ENCODE peak calls at places on chromosomes 6 and 20, in ten cellular contexts. One of them, this sample, is unnamed.

GRCh38 chr6:88538849-88539571 is 372.9 kb upstream of the CNR1 start:
- DNase-seq in AG09319: no peak
- DNase-seq in Calu3: no peak
- DNase-seq in GM04504: no peak
- DNase-seq in NCI-H1436: no peak
- DNase-seq in AG08395: no peak
- DNase-seq in stimulated activated CD4-positive, alpha-beta T cell treated with anti-CD3 and anti-CD28 coated beads, Interleukin-2, amount 100 ng/mL, for 24 hours: no peak
- DNase-seq in hypothalamus: no peak
- DNase-seq in amniotic stem cell: no peak
- DNase-seq in HEK293T: no peak
- DNase-seq in this sample: no peak

GRCh38 chr6:49342410-49342809 is 120.6 kb downstream of the MMUT start:
- DNase-seq in AG09319: no peak
- DNase-seq in Calu3: no peak
- DNase-seq in GM04504: no peak
- DNase-seq in NCI-H1436: peak
- DNase-seq in AG08395: no peak
- DNase-seq in stimulated activated CD4-positive, alpha-beta T cell treated with anti-CD3 and anti-CD28 coated beads, Interleukin-2, amount 100 ng/mL, for 24 hours: no peak
- DNase-seq in hypothalamus: no peak
- DNase-seq in amniotic stem cell: no peak
- DNase-seq in HEK293T: no peak
- DNase-seq in this sample: no peak

GRCh38 chr6:43250992-43251373 is 7.7 kb downstream of the TTBK1 start:
- DNase-seq in AG09319: no peak
- DNase-seq in Calu3: peak
- DNase-seq in GM04504: no peak
- DNase-seq in NCI-H1436: no peak
- DNase-seq in AG08395: no peak
- DNase-seq in stimulated activated CD4-positive, alpha-beta T cell treated with anti-CD3 and anti-CD28 coated beads, Interleukin-2, amount 100 ng/mL, for 24 hours: no peak
- DNase-seq in hypothalamus: no peak
- DNase-seq in amniotic stem cell: no peak
- DNase-seq in HEK293T: no peak
- DNase-seq in this sample: no peak

GRCh38 chr20:42985628-42986027 is 204.1 kb downstream of the PTPRT start:
- DNase-seq in AG09319: no peak
- DNase-seq in Calu3: no peak
- DNase-seq in GM04504: no peak
- DNase-seq in NCI-H1436: no peak
- DNase-seq in AG08395: no peak
- DNase-seq in stimulated activated CD4-positive, alpha-beta T cell treated with anti-CD3 and anti-CD28 coated beads, Interleukin-2, amount 100 ng/mL, for 24 hours: no peak
- DNase-seq in hypothalamus: no peak
- DNase-seq in amniotic stem cell: no peak
- DNase-seq in HEK293T: peak
- DNase-seq in this sample: no peak

GRCh38 chr6:33822575-33823395 is 19.0 kb upstream of the MLN start:
- DNase-seq in AG09319: no peak
- DNase-seq in Calu3: peak
- DNase-seq in GM04504: no peak
- DNase-seq in NCI-H1436: peak
- DNase-seq in AG08395: peak
- DNase-seq in stimulated activated CD4-positive, alpha-beta T cell treated with anti-CD3 and anti-CD28 coated beads, Interleukin-2, amount 100 ng/mL, for 24 hours: no peak
- DNase-seq in hypothalamus: no peak
- DNase-seq in amniotic stem cell: no peak
- DNase-seq in HEK293T: peak
- DNase-seq in this sample: no peak

GRCh38 chr20:57399587-57400261 is 8.5 kb downstream of the RBM38 start:
- DNase-seq in AG09319: no peak
- DNase-seq in Calu3: no peak
- DNase-seq in GM04504: no peak
- DNase-seq in NCI-H1436: no peak
- DNase-seq in AG08395: peak
- DNase-seq in stimulated activated CD4-positive, alpha-beta T cell treated with anti-CD3 and anti-CD28 coated beads, Interleukin-2, amount 100 ng/mL, for 24 hours: peak
- DNase-seq in hypothalamus: no peak
- DNase-seq in amniotic stem cell: no peak
- DNase-seq in HEK293T: no peak
- DNase-seq in this sample: no peak

GRCh38 chr6:83711958-83712357 is 3.1 kb upstream of the SNAP91 start:
- DNase-seq in AG09319: no peak
- DNase-seq in Calu3: no peak
- DNase-seq in GM04504: no peak
- DNase-seq in NCI-H1436: no peak
- DNase-seq in AG08395: no peak
- DNase-seq in stimulated activated CD4-positive, alpha-beta T cell treated with anti-CD3 and anti-CD28 coated beads, Interleukin-2, amount 100 ng/mL, for 24 hours: no peak
- DNase-seq in hypothalamus: no peak
- DNase-seq in amniotic stem cell: no peak
- DNase-seq in HEK293T: no peak
- DNase-seq in this sample: no peak

GRCh38 chr6:20056350-20056992 is 155.8 kb downstream of the MBOAT1 start:
- DNase-seq in AG09319: peak
- DNase-seq in Calu3: peak
- DNase-seq in GM04504: peak
- DNase-seq in NCI-H1436: peak
- DNase-seq in AG08395: peak
- DNase-seq in stimulated activated CD4-positive, alpha-beta T cell treated with anti-CD3 and anti-CD28 coated beads, Interleukin-2, amount 100 ng/mL, for 24 hours: no peak
- DNase-seq in hypothalamus: no peak
- DNase-seq in amniotic stem cell: peak
- DNase-seq in HEK293T: peak
- DNase-seq in this sample: peak

GRCh38 chr20:20782747-20783146 is 70.3 kb upstream of the RALGAPA2 start:
- DNase-seq in AG09319: no peak
- DNase-seq in Calu3: no peak
- DNase-seq in GM04504: no peak
- DNase-seq in NCI-H1436: no peak
- DNase-seq in AG08395: no peak
- DNase-seq in stimulated activated CD4-positive, alpha-beta T cell treated with anti-CD3 and anti-CD28 coated beads, Interleukin-2, amount 100 ng/mL, for 24 hours: no peak
- DNase-seq in hypothalamus: no peak
- DNase-seq in amniotic stem cell: no peak
- DNase-seq in HEK293T: no peak
- DNase-seq in this sample: no peak

GRCh38 chr20:34791289-34792020 is 34.0 kb downstream of the NCOA6 start:
- DNase-seq in AG09319: peak
- DNase-seq in Calu3: no peak
- DNase-seq in GM04504: peak
- DNase-seq in NCI-H1436: peak
- DNase-seq in AG08395: peak
- DNase-seq in stimulated activated CD4-positive, alpha-beta T cell treated with anti-CD3 and anti-CD28 coated beads, Interleukin-2, amount 100 ng/mL, for 24 hours: no peak
- DNase-seq in hypothalamus: no peak
- DNase-seq in amniotic stem cell: peak
- DNase-seq in HEK293T: no peak
- DNase-seq in this sample: peak

GRCh38 chr6:150027806-150028565 is 2.7 kb upstream of the RAET1L start:
- DNase-seq in AG09319: no peak
- DNase-seq in Calu3: no peak
- DNase-seq in GM04504: no peak
- DNase-seq in NCI-H1436: no peak
- DNase-seq in AG08395: no peak
- DNase-seq in stimulated activated CD4-positive, alpha-beta T cell treated with anti-CD3 and anti-CD28 coated beads, Interleukin-2, amount 100 ng/mL, for 24 hours: no peak
- DNase-seq in hypothalamus: no peak
- DNase-seq in amniotic stem cell: no peak
- DNase-seq in HEK293T: no peak
- DNase-seq in this sample: no peak

GRCh38 chr20:25090492-25091429 is 8.8 kb upstream of the VSX1 start:
- DNase-seq in AG09319: no peak
- DNase-seq in Calu3: no peak
- DNase-seq in GM04504: no peak
- DNase-seq in NCI-H1436: no peak
- DNase-seq in AG08395: no peak
- DNase-seq in stimulated activated CD4-positive, alpha-beta T cell treated with anti-CD3 and anti-CD28 coated beads, Interleukin-2, amount 100 ng/mL, for 24 hours: no peak
- DNase-seq in hypothalamus: no peak
- DNase-seq in amniotic stem cell: no peak
- DNase-seq in HEK293T: no peak
- DNase-seq in this sample: no peak

GRCh38 chr6:143884161-143884560 is 19.9 kb downstream of the ZC2HC1B start:
- DNase-seq in AG09319: no peak
- DNase-seq in Calu3: no peak
- DNase-seq in GM04504: peak
- DNase-seq in NCI-H1436: no peak
- DNase-seq in AG08395: no peak
- DNase-seq in stimulated activated CD4-positive, alpha-beta T cell treated with anti-CD3 and anti-CD28 coated beads, Interleukin-2, amount 100 ng/mL, for 24 hours: no peak
- DNase-seq in hypothalamus: no peak
- DNase-seq in amniotic stem cell: no peak
- DNase-seq in HEK293T: no peak
- DNase-seq in this sample: peak

GRCh38 chr20:63978319-63979220 is 872 bp downstream of the SAMD10 start:
- DNase-seq in AG09319: no peak
- DNase-seq in Calu3: peak
- DNase-seq in GM04504: no peak
- DNase-seq in NCI-H1436: peak
- DNase-seq in AG08395: no peak
- DNase-seq in stimulated activated CD4-positive, alpha-beta T cell treated with anti-CD3 and anti-CD28 coated beads, Interleukin-2, amount 100 ng/mL, for 24 hours: peak
- DNase-seq in hypothalamus: no peak
- DNase-seq in amniotic stem cell: no peak
- DNase-seq in HEK293T: peak
- DNase-seq in this sample: no peak

GRCh38 chr20:48797275-48797825 is 30.4 kb downstream of the PREX1 start:
- DNase-seq in AG09319: no peak
- DNase-seq in Calu3: no peak
- DNase-seq in GM04504: no peak
- DNase-seq in NCI-H1436: no peak
- DNase-seq in AG08395: no peak
- DNase-seq in stimulated activated CD4-positive, alpha-beta T cell treated with anti-CD3 and anti-CD28 coated beads, Interleukin-2, amount 100 ng/mL, for 24 hours: no peak
- DNase-seq in hypothalamus: peak
- DNase-seq in amniotic stem cell: no peak
- DNase-seq in HEK293T: no peak
- DNase-seq in this sample: no peak

GRCh38 chr20:54048489-54048888 is 21.9 kb downstream of the BCAS1 start:
- DNase-seq in AG09319: no peak
- DNase-seq in Calu3: no peak
- DNase-seq in GM04504: no peak
- DNase-seq in NCI-H1436: no peak
- DNase-seq in AG08395: peak
- DNase-seq in stimulated activated CD4-positive, alpha-beta T cell treated with anti-CD3 and anti-CD28 coated beads, Interleukin-2, amount 100 ng/mL, for 24 hours: no peak
- DNase-seq in hypothalamus: no peak
- DNase-seq in amniotic stem cell: no peak
- DNase-seq in HEK293T: no peak
- DNase-seq in this sample: no peak

GRCh38 chr6:163841733-163842132 is 427.2 kb downstream of the QKI start:
- DNase-seq in AG09319: no peak
- DNase-seq in Calu3: no peak
- DNase-seq in GM04504: no peak
- DNase-seq in NCI-H1436: no peak
- DNase-seq in AG08395: no peak
- DNase-seq in stimulated activated CD4-positive, alpha-beta T cell treated with anti-CD3 and anti-CD28 coated beads, Interleukin-2, amount 100 ng/mL, for 24 hours: no peak
- DNase-seq in hypothalamus: no peak
- DNase-seq in amniotic stem cell: no peak
- DNase-seq in HEK293T: no peak
- DNase-seq in this sample: no peak

GRCh38 chr6:151716446-151717047 is 90.9 kb upstream of the ESR1 start:
- DNase-seq in AG09319: no peak
- DNase-seq in Calu3: no peak
- DNase-seq in GM04504: no peak
- DNase-seq in NCI-H1436: no peak
- DNase-seq in AG08395: no peak
- DNase-seq in stimulated activated CD4-positive, alpha-beta T cell treated with anti-CD3 and anti-CD28 coated beads, Interleukin-2, amount 100 ng/mL, for 24 hours: no peak
- DNase-seq in hypothalamus: no peak
- DNase-seq in amniotic stem cell: no peak
- DNase-seq in HEK293T: no peak
- DNase-seq in this sample: no peak

GRCh38 chr6:37020426-37021211 is 15.2 kb downstream of the FGD2 start:
- DNase-seq in AG09319: no peak
- DNase-seq in Calu3: no peak
- DNase-seq in GM04504: no peak
- DNase-seq in NCI-H1436: peak
- DNase-seq in AG08395: no peak
- DNase-seq in stimulated activated CD4-positive, alpha-beta T cell treated with anti-CD3 and anti-CD28 coated beads, Interleukin-2, amount 100 ng/mL, for 24 hours: no peak
- DNase-seq in hypothalamus: no peak
- DNase-seq in amniotic stem cell: no peak
- DNase-seq in HEK293T: no peak
- DNase-seq in this sample: no peak

GRCh38 chr6:1729133-1729751 is 119.5 kb downstream of the FOXC1 start:
- DNase-seq in AG09319: no peak
- DNase-seq in Calu3: no peak
- DNase-seq in GM04504: no peak
- DNase-seq in NCI-H1436: peak
- DNase-seq in AG08395: no peak
- DNase-seq in stimulated activated CD4-positive, alpha-beta T cell treated with anti-CD3 and anti-CD28 coated beads, Interleukin-2, amount 100 ng/mL, for 24 hours: no peak
- DNase-seq in hypothalamus: no peak
- DNase-seq in amniotic stem cell: no peak
- DNase-seq in HEK293T: no peak
- DNase-seq in this sample: no peak

GRCh38 chr6:14258117-14258516 is 140.5 kb downstream of the CD83 start:
- DNase-seq in AG09319: no peak
- DNase-seq in Calu3: no peak
- DNase-seq in GM04504: no peak
- DNase-seq in NCI-H1436: no peak
- DNase-seq in AG08395: no peak
- DNase-seq in stimulated activated CD4-positive, alpha-beta T cell treated with anti-CD3 and anti-CD28 coated beads, Interleukin-2, amount 100 ng/mL, for 24 hours: no peak
- DNase-seq in hypothalamus: no peak
- DNase-seq in amniotic stem cell: no peak
- DNase-seq in HEK293T: no peak
- DNase-seq in this sample: no peak

GRCh38 chr20:31587545-31588389 is 17.3 kb upstream of the ID1 start:
- DNase-seq in AG09319: no peak
- DNase-seq in Calu3: no peak
- DNase-seq in GM04504: no peak
- DNase-seq in NCI-H1436: peak
- DNase-seq in AG08395: peak
- DNase-seq in stimulated activated CD4-positive, alpha-beta T cell treated with anti-CD3 and anti-CD28 coated beads, Interleukin-2, amount 100 ng/mL, for 24 hours: no peak
- DNase-seq in hypothalamus: no peak
- DNase-seq in amniotic stem cell: no peak
- DNase-seq in HEK293T: no peak
- DNase-seq in this sample: no peak

GRCh38 chr6:12286381-12287132 is 3.6 kb upstream of the EDN1 start:
- DNase-seq in AG09319: no peak
- DNase-seq in Calu3: no peak
- DNase-seq in GM04504: peak
- DNase-seq in NCI-H1436: no peak
- DNase-seq in AG08395: peak
- DNase-seq in stimulated activated CD4-positive, alpha-beta T cell treated with anti-CD3 and anti-CD28 coated beads, Interleukin-2, amount 100 ng/mL, for 24 hours: no peak
- DNase-seq in hypothalamus: no peak
- DNase-seq in amniotic stem cell: no peak
- DNase-seq in HEK293T: no peak
- DNase-seq in this sample: no peak

GRCh38 chr6:1481326-1481725 is 92.0 kb downstream of the FOXF2 start:
- DNase-seq in AG09319: peak
- DNase-seq in Calu3: no peak
- DNase-seq in GM04504: peak
- DNase-seq in NCI-H1436: no peak
- DNase-seq in AG08395: peak
- DNase-seq in stimulated activated CD4-positive, alpha-beta T cell treated with anti-CD3 and anti-CD28 coated beads, Interleukin-2, amount 100 ng/mL, for 24 hours: no peak
- DNase-seq in hypothalamus: no peak
- DNase-seq in amniotic stem cell: peak
- DNase-seq in HEK293T: no peak
- DNase-seq in this sample: peak

GRCh38 chr20:6501061-6501460 is 266.4 kb upstream of the BMP2 start:
- DNase-seq in AG09319: no peak
- DNase-seq in Calu3: peak
- DNase-seq in GM04504: peak
- DNase-seq in NCI-H1436: no peak
- DNase-seq in AG08395: peak
- DNase-seq in stimulated activated CD4-positive, alpha-beta T cell treated with anti-CD3 and anti-CD28 coated beads, Interleukin-2, amount 100 ng/mL, for 24 hours: no peak
- DNase-seq in hypothalamus: no peak
- DNase-seq in amniotic stem cell: no peak
- DNase-seq in HEK293T: no peak
- DNase-seq in this sample: peak

GRCh38 chr20:58308290-58308679 is 1.2 kb upstream of the RAB22A start:
- DNase-seq in AG09319: no peak
- DNase-seq in Calu3: no peak
- DNase-seq in GM04504: no peak
- DNase-seq in NCI-H1436: no peak
- DNase-seq in AG08395: no peak
- DNase-seq in stimulated activated CD4-positive, alpha-beta T cell treated with anti-CD3 and anti-CD28 coated beads, Interleukin-2, amount 100 ng/mL, for 24 hours: no peak
- DNase-seq in hypothalamus: no peak
- DNase-seq in amniotic stem cell: no peak
- DNase-seq in HEK293T: no peak
- DNase-seq in this sample: no peak

GRCh38 chr6:75751443-75751842 is 2.4 kb downstream of the MYO6 start:
- DNase-seq in AG09319: no peak
- DNase-seq in Calu3: no peak
- DNase-seq in GM04504: no peak
- DNase-seq in NCI-H1436: no peak
- DNase-seq in AG08395: no peak
- DNase-seq in stimulated activated CD4-positive, alpha-beta T cell treated with anti-CD3 and anti-CD28 coated beads, Interleukin-2, amount 100 ng/mL, for 24 hours: no peak
- DNase-seq in hypothalamus: no peak
- DNase-seq in amniotic stem cell: no peak
- DNase-seq in HEK293T: no peak
- DNase-seq in this sample: no peak

This sample was measured in fibroblast of the conjunctiva.